ENCODE peak calls at places on chromosomes 6 and 20, in six cellular contexts. K, T, S, P, N and B are unnamed samples.

GRCh38 chr6:30418448-30418847 is 70.9 kb upstream of the HLA-E start:
- DNase-seq in K (no peak), T (no peak), S (no peak), P (no peak), N (no peak), B (no peak)

GRCh38 chr6:15501806-15502450 is 160.9 kb downstream of the DTNBP1 start:
- DNase-seq in K (peak; percentile 42), T (no peak), S (peak; percentile 67), P (peak; percentile 61), N (peak; percentile 81), B (no peak)

GRCh38 chr6:9514146-9514545 is 900.7 kb downstream of the TFAP2A start:
- DNase-seq in K (no peak), T (no peak), S (no peak), P (no peak), N (no peak), B (no peak)

GRCh38 chr6:158072083-158072721 is 90.5 kb downstream of the SYNJ2 start:
- DNase-seq in K (peak; percentile 74), T (peak; percentile 87), S (peak; percentile 73), P (peak; percentile 79), N (peak; percentile 76), B (peak; percentile 72)

GRCh38 chr6:38400764-38401163 is 239.0 kb downstream of the BTBD9 start:
- DNase-seq in K (no peak), T (no peak), S (no peak), P (no peak), N (no peak), B (no peak)

GRCh38 chr6:29552512-29553051 is 7.0 kb downstream of the UBD start:
- DNase-seq in K (peak; percentile 41), T (no peak), S (no peak), P (no peak), N (peak; percentile 79), B (no peak)

GRCh38 chr20:11429168-11429567 is 488.5 kb upstream of the BTBD3 start:
- DNase-seq in K (no peak), T (no peak), S (no peak), P (no peak), N (no peak), B (no peak)

GRCh38 chr6:112752791-112753190 is 405.7 kb downstream of the RFPL4B start:
- DNase-seq in K (no peak), T (no peak), S (no peak), P (no peak), N (peak; percentile 77), B (no peak)

GRCh38 chr6:71376830-71377229 is 88.2 kb downstream of the OGFRL1 start:
- DNase-seq in K (no peak), T (no peak), S (no peak), P (no peak), N (peak; percentile 18), B (no peak)

GRCh38 chr6:87965806-87966205 is 81.8 kb upstream of the SPACA1 start:
- DNase-seq in K (no peak), T (no peak), S (no peak), P (no peak), N (no peak), B (no peak)

GRCh38 chr6:77740380-77740779 is 87.5 kb downstream of the MEI4 start:
- DNase-seq in K (no peak), T (no peak), S (no peak), P (no peak), N (peak; percentile 8), B (no peak)

GRCh38 chr6:79797105-79797504 is 150.2 kb downstream of the ELOVL4 start:
- DNase-seq in K (no peak), T (no peak), S (no peak), P (no peak), N (no peak), B (no peak)

GRCh38 chr6:31977816-31978431 is 3.9 kb upstream of the C4A start:
- DNase-seq in K (no peak), T (no peak), S (no peak), P (no peak), N (no peak), B (no peak)

GRCh38 chr6:41778895-41779294 is 805 bp downstream of the FRS3 start:
- DNase-seq in K (no peak), T (no peak), S (no peak), P (no peak), N (no peak), B (no peak)

GRCh38 chr6:128335963-128336362 is 184.4 kb downstream of the PTPRK start:
- DNase-seq in K (no peak), T (no peak), S (no peak), P (no peak), N (no peak), B (no peak)

GRCh38 chr20:64155258-64156135 is 8.8 kb upstream of the MYT1 start:
- DNase-seq in K (no peak), T (no peak), S (no peak), P (no peak), N (no peak), B (peak; percentile 31)

GRCh38 chr6:33766921-33767700 is 20.4 kb upstream of the IP6K3 start:
- DNase-seq in K (no peak), T (no peak), S (no peak), P (no peak), N (no peak), B (no peak)

GRCh38 chr6:77979204-77979603 is 326.4 kb downstream of the MEI4 start:
- DNase-seq in K (no peak), T (no peak), S (no peak), P (no peak), N (no peak), B (no peak)

GRCh38 chr20:39823239-39823638 is 861.1 kb downstream of the DHX35 start:
- DNase-seq in K (no peak), T (no peak), S (no peak), P (no peak), N (peak; percentile 58), B (no peak)

GRCh38 chr6:111417181-111417585 is 65.8 kb downstream of the REV3L start:
- DNase-seq in K (peak; percentile 37), T (no peak), S (peak; percentile 40), P (peak; percentile 20), N (peak; percentile 17), B (no peak)

GRCh38 chr6:123323419-123324329 is 313.1 kb downstream of the TRDN start:
- DNase-seq in K (no peak), T (no peak), S (no peak), P (no peak), N (no peak), B (peak; percentile 52)

GRCh38 chr20:41587956-41588355 is 30.2 kb downstream of the CHD6 start:
- DNase-seq in K (no peak), T (no peak), S (no peak), P (no peak), N (peak; percentile 69), B (no peak)

GRCh38 chr20:13953227-13953626 is 37.2 kb downstream of the SEL1L2 start:
- DNase-seq in K (no peak), T (no peak), S (no peak), P (no peak), N (no peak), B (no peak)

GRCh38 chr20:5172167-5172586 is 45.4 kb downstream of the CDS2 start:
- DNase-seq in K (no peak), T (no peak), S (no peak), P (no peak), N (no peak), B (no peak)

GRCh38 chr6:16698163-16698533 is 63.1 kb downstream of the ATXN1 start:
- DNase-seq in K (no peak), T (no peak), S (no peak), P (no peak), N (no peak), B (no peak)

GRCh38 chr6:108959972-108960582 is 111.9 kb downstream of the ARMC2 start:
- DNase-seq in K (no peak), T (no peak), S (no peak), P (no peak), N (no peak), B (no peak)

GRCh38 chr6:108957221-108957620 is 109.0 kb downstream of the ARMC2 start:
- DNase-seq in K (no peak), T (no peak), S (no peak), P (no peak), N (no peak), B (no peak)

GRCh38 chr6:108960601-108961000 is 112.4 kb downstream of the ARMC2 start:
- DNase-seq in K (no peak), T (no peak), S (no peak), P (no peak), N (no peak), B (no peak)

GRCh38 chr6:108961077-108961476 is 112.9 kb downstream of the ARMC2 start:
- DNase-seq in K (no peak), T (no peak), S (no peak), P (no peak), N (no peak), B (no peak)

DNA sequence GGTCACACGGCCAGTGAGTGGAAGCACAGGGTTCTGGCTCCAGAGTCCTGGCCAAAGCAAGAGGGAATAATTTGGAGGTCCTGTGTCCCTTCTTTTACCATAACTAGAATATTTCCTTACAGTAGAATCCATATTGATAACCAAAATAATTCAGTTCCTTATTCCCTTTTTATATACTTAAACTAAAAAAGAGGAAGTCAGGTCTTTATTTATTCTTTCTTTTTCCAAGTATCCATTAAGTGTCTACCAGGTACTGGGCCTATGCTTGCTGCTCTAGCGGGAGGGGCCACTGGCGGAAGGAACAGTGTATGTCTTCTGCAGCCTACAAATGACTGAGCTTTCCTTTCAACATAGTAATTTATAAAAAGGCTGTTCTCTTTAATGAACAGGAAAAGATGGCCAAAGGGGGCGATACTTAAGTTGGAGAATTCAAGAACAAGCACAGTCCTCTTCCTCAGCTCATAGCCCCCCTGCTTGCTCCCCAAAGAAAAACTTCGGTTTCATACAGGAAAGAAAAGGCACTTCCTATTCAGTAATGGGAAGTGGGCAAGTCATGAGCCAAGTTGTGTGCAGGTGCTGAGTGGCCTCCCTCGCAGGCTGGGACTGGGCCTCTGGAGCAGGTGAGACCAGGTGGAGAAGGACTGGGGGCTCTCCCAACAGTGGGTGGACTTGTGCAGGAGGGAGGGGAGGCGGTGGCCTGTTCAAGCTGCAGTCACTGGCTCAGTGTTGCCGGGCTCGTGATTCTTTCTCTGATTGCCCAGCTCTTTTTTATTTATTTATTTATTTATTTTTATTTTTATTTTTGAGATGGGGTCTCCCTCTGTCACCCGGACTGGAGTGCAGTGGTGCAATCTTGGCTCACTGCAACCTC is 110.9 kb downstream of the ARMC2 start:
- DNase-seq in K (no peak), T (no peak), S (no peak), P (no peak), N (no peak), B (no peak)
- TF ChIP-seq CTCF in K (no peak), T (no peak), S (no peak), P (no peak), N (no peak), B (no peak)

DNA sequence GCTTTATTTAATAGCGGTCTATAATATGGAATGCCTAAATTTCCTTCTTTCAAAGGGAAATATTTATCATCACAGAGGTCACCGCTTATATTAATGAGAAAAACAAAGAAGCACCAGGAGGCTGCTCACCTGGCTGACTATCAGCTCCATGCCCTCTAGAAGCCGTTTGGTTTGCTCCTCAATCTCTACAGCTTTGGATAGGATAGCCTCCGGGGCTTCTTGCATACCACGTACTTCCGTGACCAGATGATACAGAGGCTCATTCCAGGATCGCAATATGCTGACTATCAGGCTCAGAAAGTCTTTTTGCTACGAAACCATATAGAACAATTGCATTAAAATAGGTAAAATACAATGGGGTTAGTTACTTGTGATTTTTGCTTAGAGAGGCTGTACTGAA is 6.8 kb downstream of the PRL start:
- DNase-seq in K (no peak), T (no peak), S (no peak), P (no peak), N (no peak), B (no peak)
- H3K4me3 ChIP-seq in K (no peak overlapping the region), T (no peak overlapping the region), S (no peak overlapping the region), P (no peak overlapping the region), N (no peak overlapping the region), B (no peak overlapping the region)

GRCh38 chr6:106556368-106556960 is 72.8 kb downstream of the RTN4IP1 start:
- DNase-seq in K (no peak), T (no peak), S (no peak), P (no peak), N (peak; percentile 47), B (no peak)
- TF ChIP-seq CTCF in K (no peak), T (peak; percentile 15), S (peak; percentile 37), P (peak; percentile 28), N (peak; percentile 54), B (peak; percentile 43)

GRCh38 chr6:132798820-132799538 is 542 bp upstream of the SLC18B1 start:
- DNase-seq in K (peak; percentile 66), T (peak; percentile 76), S (peak; percentile 77), P (peak; percentile 50), N (peak; percentile 61), B (peak; percentile 80)
- H3K4me3 ChIP-seq in K (peak overlapping the region; percentile 86), T (peak overlapping the region; percentile 72), S (peak overlapping the region; percentile 51), P (peak overlapping the region; percentile 89), N (peak overlapping the region; percentile 95), B (peak overlapping the region; percentile 92)